ENCODE peak calls at places on chromosomes 12 and 14, in ten cellular contexts. Q, V, D, L, Y, X, E, F, O and U are unnamed samples.
A peak's percentile ranks its signal among the peaks of the same experiment; 100 is the strongest.

GRCh38 chr14:55500219-55500701 is 59.8 kb upstream of the TBPL2 start:
- DNase-seq in Q (no peak), V (no peak), D (no peak), L (no peak), Y (no peak), X (no peak), E (no peak), F (peak; percentile 82), O (no peak), U (no peak)

GRCh38 chr14:21822109-21822508 is 148.5 kb upstream of the OR4E1 start:
- DNase-seq in Q (no peak), V (no peak), D (no peak), L (no peak), Y (no peak), X (no peak), E (no peak), F (no peak), O (no peak), U (no peak)

GRCh38 chr12:88391556-88391955 is 188.7 kb downstream of the KITLG start:
- DNase-seq in Q (peak; percentile 88), V (no peak), D (no peak), L (no peak), Y (peak; percentile 86), X (no peak), E (peak; percentile 86), F (no peak), O (no peak), U (no peak)

GRCh38 chr12:91361864-91362263 is 179.2 kb upstream of the DCN start:
- DNase-seq in Q (peak; percentile 60), V (no peak), D (no peak), L (no peak), Y (peak; percentile 28), X (peak; percentile 56), E (no peak), F (peak; percentile 72), O (peak; percentile 16), U (no peak)

GRCh38 chr14:72742682-72743195 is 151.2 kb downstream of the DPF3 start:
- DNase-seq in Q (no peak), V (no peak), D (no peak), L (no peak), Y (no peak), X (no peak), E (no peak), F (no peak), O (no peak), U (no peak)

GRCh38 chr14:30227436-30227835 is 299.8 kb upstream of the PRKD1 start:
- DNase-seq in Q (peak; percentile 55), V (no peak), D (no peak), L (no peak), Y (no peak), X (no peak), E (no peak), F (no peak), O (no peak), U (no peak)

GRCh38 chr14:103518416-103519042 is 4.1 kb downstream of the CKB start:
- DNase-seq in Q (peak; percentile 29), V (peak; percentile 71), D (peak; percentile 29), L (no peak), Y (peak; percentile 53), X (peak; percentile 40), E (peak; percentile 19), F (peak; percentile 91), O (peak; percentile 54), U (peak; percentile 83)

GRCh38 chr12:49026678-49027480 is 8.3 kb upstream of the PRKAG1 start:
- DNase-seq in Q (no peak), V (no peak), D (no peak), L (no peak), Y (no peak), X (no peak), E (no peak), F (no peak), O (no peak), U (no peak)

GRCh38 chr12:123106640-123107359 is 44.1 kb downstream of the PITPNM2 start:
- DNase-seq in Q (no peak), V (no peak), D (peak; percentile 24), L (no peak), Y (no peak), X (no peak), E (no peak), F (no peak), O (no peak), U (no peak)

GRCh38 chr12:75998292-75999063 is 33.1 kb downstream of the PHLDA1 start:
- DNase-seq in Q (no peak), V (no peak), D (no peak), L (no peak), Y (no peak), X (no peak), E (no peak), F (no peak), O (no peak), U (no peak)

GRCh38 chr12:68559984-68560822 is 50.5 kb upstream of the RAP1B start:
- DNase-seq in Q (peak; percentile 20), V (peak; percentile 5), D (no peak), L (no peak), Y (peak; percentile 51), X (no peak), E (no peak), F (peak; percentile 13), O (no peak), U (no peak)

GRCh38 chr14:55446833-55447232 is 6.4 kb upstream of the TBPL2 start:
- DNase-seq in Q (peak; percentile 97), V (no peak), D (no peak), L (no peak), Y (peak; percentile 72), X (no peak), E (peak; percentile 22), F (no peak), O (no peak), U (no peak)

GRCh38 chr12:109709401-109710278 is 4.0 kb upstream of the FAM222A start:
- DNase-seq in Q (no peak), V (no peak), D (no peak), L (no peak), Y (no peak), X (no peak), E (no peak), F (no peak), O (no peak), U (no peak)

GRCh38 chr12:19410211-19410610 is 29.1 kb upstream of the AEBP2 start:
- DNase-seq in Q (no peak), V (no peak), D (no peak), L (no peak), Y (no peak), X (no peak), E (no peak), F (peak; percentile 26), O (no peak), U (no peak)

GRCh38 chr12:50182461-50182860 is 15.3 kb upstream of the CERS5 start:
- DNase-seq in Q (no peak), V (no peak), D (no peak), L (no peak), Y (no peak), X (no peak), E (no peak), F (no peak), O (no peak), U (no peak)

GRCh38 chr12:9741726-9742125 is 8.8 kb upstream of the CLECL1 start:
- DNase-seq in Q (no peak), V (no peak), D (peak; percentile 47), L (peak; percentile 40), Y (no peak), X (no peak), E (no peak), F (no peak), O (no peak), U (no peak)

GRCh38 chr12:117076410-117077372 is 22.5 kb downstream of the TESC start:
- DNase-seq in Q (no peak), V (no peak), D (no peak), L (no peak), Y (peak; percentile 18), X (no peak), E (no peak), F (no peak), O (peak; percentile 22), U (peak; percentile 4)

GRCh38 chr14:100900837-100901390 is 2.6 kb downstream of the RTL1 start:
- DNase-seq in Q (no peak), V (peak; percentile 84), D (no peak), L (no peak), Y (no peak), X (peak; percentile 56), E (no peak), F (peak; percentile 80), O (peak; percentile 82), U (peak; percentile 80)

GRCh38 chr14:100868621-100869370 is 34.7 kb downstream of the RTL1 start:
- DNase-seq in Q (no peak), V (no peak), D (no peak), L (no peak), Y (no peak), X (no peak), E (no peak), F (no peak), O (no peak), U (peak; percentile 11)

GRCh38 chr12:5267603-5268423 is 164.1 kb upstream of the NTF3 start:
- DNase-seq in Q (peak; percentile 84), V (no peak), D (no peak), L (no peak), Y (peak; percentile 47), X (no peak), E (no peak), F (no peak), O (no peak), U (no peak)

GRCh38 chr12:67797316-67797741 is 148.8 kb downstream of the DYRK2 start:
- DNase-seq in Q (peak; percentile 57), V (no peak), D (no peak), L (no peak), Y (no peak), X (no peak), E (no peak), F (no peak), O (no peak), U (no peak)

GRCh38 chr14:28773917-28774691 is 7.5 kb downstream of the FOXG1 start:
- DNase-seq in Q (peak; percentile 30), V (peak; percentile 89), D (no peak), L (no peak), Y (no peak), X (peak; percentile 78), E (no peak), F (peak; percentile 94), O (peak; percentile 83), U (peak; percentile 88)

GRCh38 chr14:75979641-75980422 is 2.0 kb downstream of the TGFB3 start:
- DNase-seq in Q (no peak), V (no peak), D (no peak), L (no peak), Y (no peak), X (peak; percentile 62), E (no peak), F (no peak), O (no peak), U (no peak)

GRCh38 chr12:91704446-91704845 is 441.2 kb downstream of the BTG1 start:
- DNase-seq in Q (peak; percentile 19), V (no peak), D (no peak), L (no peak), Y (peak; percentile 19), X (peak; percentile 36), E (peak; percentile 83), F (no peak), O (peak; percentile 25), U (no peak)